ENCODE peak calls at places on chromosomes 6 and 20, in nine cellular contexts. One of them, this sample, is unnamed.

GRCh38 chr20:2516399-2516798 is 7.7 kb upstream of the ZNF343 start:
- DNase-seq in brain microvascular endothelial cell: no peak
- DNase-seq in NCI-H1105: no peak
- DNase-seq in heart right ventricle: no peak
- DNase-seq in GF-D8: no peak
- DNase-seq in NCI-H524: no peak
- DNase-seq in hepatocyte: no peak
- DNase-seq in NCI-H460: no peak
- DNase-seq in NCI-H2081: no peak
- DNase-seq in this sample: no peak

GRCh38 chr6:170210026-170210390 is 80.9 kb downstream of the DLL1 start:
- DNase-seq in hepatocyte: no peak
- DNase-seq in heart right ventricle: no peak
- DNase-seq in GF-D8: no peak
- DNase-seq in NCI-H2081: no peak
- DNase-seq in brain microvascular endothelial cell: no peak
- DNase-seq in NCI-H524: no peak
- DNase-seq in NCI-H1105: no peak
- DNase-seq in NCI-H460: no peak
- DNase-seq in this sample: no peak

GRCh38 chr20:58571942-58572666 is 56.9 kb upstream of the APCDD1L start:
- DNase-seq in heart right ventricle: no peak
- DNase-seq in NCI-H2081: no peak
- DNase-seq in NCI-H460: no peak
- DNase-seq in hepatocyte: peak
- DNase-seq in NCI-H524: no peak
- DNase-seq in brain microvascular endothelial cell: peak
- DNase-seq in NCI-H1105: no peak
- DNase-seq in GF-D8: no peak
- DNase-seq in this sample: no peak

GRCh38 chr6:129370268-129370916 is 339.6 kb downstream of the ARHGAP18 start:
- DNase-seq in NCI-H1105: peak
- DNase-seq in NCI-H524: peak
- DNase-seq in hepatocyte: peak
- DNase-seq in NCI-H2081: no peak
- DNase-seq in heart right ventricle: peak
- DNase-seq in GF-D8: no peak
- DNase-seq in NCI-H460: peak
- DNase-seq in brain microvascular endothelial cell: peak
- DNase-seq in this sample: peak

GRCh38 chr6:96450082-96450759 is 71.4 kb upstream of the UFL1 start:
- DNase-seq in NCI-H524: no peak
- DNase-seq in heart right ventricle: no peak
- DNase-seq in brain microvascular endothelial cell: no peak
- DNase-seq in NCI-H2081: no peak
- DNase-seq in NCI-H460: no peak
- DNase-seq in NCI-H1105: no peak
- DNase-seq in hepatocyte: peak
- DNase-seq in GF-D8: no peak
- DNase-seq in this sample: no peak

GRCh38 chr20:33687370-33687915 is 1.3 kb upstream of the E2F1 start:
- DNase-seq in hepatocyte: peak
- DNase-seq in GF-D8: peak
- DNase-seq in NCI-H524: no peak
- DNase-seq in brain microvascular endothelial cell: peak
- DNase-seq in NCI-H2081: no peak
- DNase-seq in heart right ventricle: no peak
- DNase-seq in NCI-H1105: no peak
- DNase-seq in NCI-H460: no peak
- DNase-seq in this sample: peak

GRCh38 chr6:38508894-38509293 is 130.8 kb downstream of the BTBD9 start:
- DNase-seq in NCI-H1105: no peak
- DNase-seq in NCI-H2081: no peak
- DNase-seq in NCI-H460: peak
- DNase-seq in heart right ventricle: no peak
- DNase-seq in brain microvascular endothelial cell: peak
- DNase-seq in NCI-H524: peak
- DNase-seq in hepatocyte: no peak
- DNase-seq in GF-D8: peak
- DNase-seq in this sample: peak

GRCh38 chr20:34037121-34037520 is 43.4 kb downstream of the RALY start:
- DNase-seq in heart right ventricle: no peak
- DNase-seq in brain microvascular endothelial cell: no peak
- DNase-seq in NCI-H460: no peak
- DNase-seq in NCI-H1105: no peak
- DNase-seq in GF-D8: no peak
- DNase-seq in NCI-H2081: no peak
- DNase-seq in hepatocyte: no peak
- DNase-seq in NCI-H524: peak
- DNase-seq in this sample: no peak

GRCh38 chr20:50645253-50646068 is 45.9 kb downstream of the RIPOR3 start:
- DNase-seq in hepatocyte: peak
- DNase-seq in GF-D8: no peak
- DNase-seq in NCI-H524: peak
- DNase-seq in NCI-H1105: no peak
- DNase-seq in NCI-H460: peak
- DNase-seq in brain microvascular endothelial cell: peak
- DNase-seq in NCI-H2081: no peak
- DNase-seq in heart right ventricle: peak
- DNase-seq in this sample: no peak

GRCh38 chr20:38952153-38952552 is 10.0 kb upstream of the DHX35 start:
- DNase-seq in hepatocyte: no peak
- DNase-seq in NCI-H524: no peak
- DNase-seq in NCI-H1105: no peak
- DNase-seq in brain microvascular endothelial cell: no peak
- DNase-seq in NCI-H2081: no peak
- DNase-seq in heart right ventricle: no peak
- DNase-seq in NCI-H460: no peak
- DNase-seq in GF-D8: no peak
- DNase-seq in this sample: no peak

GRCh38 chr6:43076928-43077809 is 1.1 kb downstream of the PTK7 start:
- DNase-seq in heart right ventricle: no peak
- DNase-seq in NCI-H524: peak
- DNase-seq in brain microvascular endothelial cell: peak
- DNase-seq in NCI-H2081: no peak
- DNase-seq in NCI-H1105: peak
- DNase-seq in GF-D8: no peak
- DNase-seq in hepatocyte: peak
- DNase-seq in NCI-H460: no peak
- DNase-seq in this sample: peak

GRCh38 chr6:160139420-160139851 is 17.8 kb downstream of the SLC22A1 start:
- DNase-seq in GF-D8: no peak
- DNase-seq in NCI-H2081: no peak
- DNase-seq in NCI-H460: no peak
- DNase-seq in NCI-H524: no peak
- DNase-seq in brain microvascular endothelial cell: peak
- DNase-seq in hepatocyte: peak
- DNase-seq in NCI-H1105: no peak
- DNase-seq in heart right ventricle: no peak
- DNase-seq in this sample: no peak

GRCh38 chr6:40936810-40937209 is 102.2 kb downstream of the UNC5CL start:
- DNase-seq in GF-D8: no peak
- DNase-seq in NCI-H2081: no peak
- DNase-seq in NCI-H460: no peak
- DNase-seq in NCI-H524: no peak
- DNase-seq in NCI-H1105: no peak
- DNase-seq in hepatocyte: peak
- DNase-seq in heart right ventricle: no peak
- DNase-seq in brain microvascular endothelial cell: peak
- DNase-seq in this sample: no peak

GRCh38 chr6:118659513-118660217 is 8.3 kb upstream of the CEP85L start:
- DNase-seq in brain microvascular endothelial cell: no peak
- DNase-seq in NCI-H2081: no peak
- DNase-seq in heart right ventricle: no peak
- DNase-seq in NCI-H460: no peak
- DNase-seq in NCI-H1105: no peak
- DNase-seq in NCI-H524: no peak
- DNase-seq in hepatocyte: peak
- DNase-seq in GF-D8: no peak
- DNase-seq in this sample: no peak

GRCh38 chr20:58109126-58109880 is 119.2 kb downstream of the ANKRD60 start:
- DNase-seq in NCI-H2081: no peak
- DNase-seq in brain microvascular endothelial cell: peak
- DNase-seq in GF-D8: no peak
- DNase-seq in heart right ventricle: no peak
- DNase-seq in hepatocyte: no peak
- DNase-seq in NCI-H524: no peak
- DNase-seq in NCI-H460: no peak
- DNase-seq in NCI-H1105: no peak
- DNase-seq in this sample: no peak

GRCh38 chr6:13978787-13979186 is 54.0 kb downstream of the RNF182 start:
- DNase-seq in brain microvascular endothelial cell: no peak
- DNase-seq in NCI-H2081: no peak
- DNase-seq in NCI-H524: no peak
- DNase-seq in heart right ventricle: no peak
- DNase-seq in NCI-H460: no peak
- DNase-seq in NCI-H1105: no peak
- DNase-seq in hepatocyte: no peak
- DNase-seq in GF-D8: no peak
- DNase-seq in this sample: no peak

GRCh38 chr20:6674831-6675230 is 92.7 kb upstream of the BMP2 start:
- DNase-seq in NCI-H524: no peak
- DNase-seq in heart right ventricle: no peak
- DNase-seq in NCI-H460: no peak
- DNase-seq in NCI-H2081: no peak
- DNase-seq in hepatocyte: no peak
- DNase-seq in brain microvascular endothelial cell: no peak
- DNase-seq in GF-D8: no peak
- DNase-seq in NCI-H1105: no peak
- DNase-seq in this sample: no peak